ENCODE peak calls at places on chromosomes 6 and 20, in five cellular contexts. C, G, M, E and O are unnamed samples.
A peak's percentile ranks its signal among the peaks of the same experiment; 100 is the strongest.

GRCh38 chr6:166351715-166352285 is 9.5 kb upstream of the SFT2D1 start:
- DNase-seq in C (peak; percentile 75), G (no peak), M (no peak), E (peak; percentile 21), O (peak; percentile 56)

GRCh38 chr20:1890469-1891262 is 4.5 kb upstream of the SIRPA start:
- DNase-seq in C (no peak), G (no peak), M (no peak), E (no peak), O (no peak)

GRCh38 chr6:31582230-31582601 is at the start of gene LTB:
- DNase-seq in C (no peak), G (no peak), M (no peak), E (no peak), O (no peak)

GRCh38 chr20:43185901-43186300 is 3.8 kb downstream of the PTPRT start:
- DNase-seq in C (no peak), G (no peak), M (no peak), E (no peak), O (no peak)

GRCh38 chr6:77650098-77650663 is 2.7 kb upstream of the MEI4 start:
- DNase-seq in C (no peak), G (no peak), M (no peak), E (no peak), O (peak; percentile 25)

GRCh38 chr6:143803769-143804540 is 39.2 kb upstream of the LTV1 start:
- DNase-seq in C (no peak), G (no peak), M (no peak), E (no peak), O (no peak)

GRCh38 chr20:58447733-58448391 is 58.8 kb downstream of the VAPB start:
- DNase-seq in C (no peak), G (peak; percentile 58), M (peak; percentile 62), E (peak; percentile 79), O (peak; percentile 63)

GRCh38 chr6:106807946-106808611 is 166.4 kb downstream of the CD24 start:
- DNase-seq in C (no peak), G (no peak), M (no peak), E (peak; percentile 30), O (no peak)

GRCh38 chr6:170139531-170139930 is 151.3 kb downstream of the DLL1 start:
- DNase-seq in C (no peak), G (no peak), M (no peak), E (no peak), O (no peak)

GRCh38 chr20:46939031-46939430 is 44.4 kb downstream of the EYA2 start:
- DNase-seq in C (no peak), G (no peak), M (peak; percentile 66), E (peak; percentile 32), O (peak; percentile 82)

GRCh38 chr6:41370488-41371111 is 35.2 kb downstream of the NCR2 start:
- DNase-seq in C (no peak), G (no peak), M (no peak), E (no peak), O (no peak)

GRCh38 chr6:109979033-109979921 is 1.2 kb downstream of the GPR6 start:
- DNase-seq in C (no peak), G (no peak), M (no peak), E (no peak), O (no peak)

GRCh38 chr20:49658508-49658907 is 55.2 kb downstream of the B4GALT5 start:
- DNase-seq in C (no peak), G (no peak), M (no peak), E (no peak), O (no peak)

GRCh38 chr20:39004508-39004907 is 42.4 kb downstream of the DHX35 start:
- DNase-seq in C (no peak), G (no peak), M (no peak), E (no peak), O (peak; percentile 26)

GRCh38 chr6:18406955-18407738 is 20.0 kb downstream of the RNF144B start:
- DNase-seq in C (no peak), G (no peak), M (no peak), E (no peak), O (no peak)

GRCh38 chr6:106749611-106750010 is 120.2 kb downstream of the QRSL1 start:
- DNase-seq in C (no peak), G (peak; percentile 30), M (no peak), E (no peak), O (no peak)

GRCh38 chr6:11586574-11586973 is 49.0 kb downstream of the TMEM170B start:
- DNase-seq in C (no peak), G (peak; percentile 94), M (peak; percentile 19), E (no peak), O (no peak)

GRCh38 chr20:51487076-51487475 is 55.4 kb downstream of the NFATC2 start:
- DNase-seq in C (no peak), G (no peak), M (no peak), E (no peak), O (no peak)

GRCh38 chr6:157925771-157926170 is 55.9 kb upstream of the SYNJ2 start:
- DNase-seq in C (no peak), G (no peak), M (no peak), E (no peak), O (no peak)

GRCh38 chr6:157921685-157922367 is 59.8 kb upstream of the SYNJ2 start:
- DNase-seq in C (no peak), G (peak; percentile 49), M (no peak), E (no peak), O (no peak)
- TF ChIP-seq USF2 in C (no peak), G (no peak), M (no peak), E (no peak), O (no peak)

DNA sequence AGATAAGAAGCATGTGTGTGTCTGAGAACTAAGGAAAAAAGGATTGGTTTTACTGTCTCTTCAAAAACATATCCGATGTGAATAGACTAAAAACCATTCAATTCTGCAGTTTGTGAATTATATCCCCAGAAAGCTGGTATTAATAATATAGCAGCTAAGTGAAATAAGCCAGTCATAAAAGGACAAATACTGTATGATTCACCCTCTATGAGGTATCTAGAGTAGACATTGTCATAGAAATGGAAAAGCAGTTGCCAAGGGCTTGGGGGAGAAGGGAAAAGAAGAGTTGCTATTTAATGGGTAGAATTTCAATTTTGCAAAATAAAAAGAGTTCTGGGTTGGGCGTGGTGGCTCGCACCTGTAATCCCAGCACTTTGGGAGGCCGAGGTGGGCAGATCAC is 137.5 kb downstream of the ATXN1 start:
- DNase-seq in C (no peak), G (no peak), M (no peak), E (no peak), O (no peak)
- TF ChIP-seq BHLHE40 in C (no peak), G (no peak), M (no peak), E (no peak), O (no peak)

GRCh38 chr20:33348136-33348937 is 53.0 kb downstream of the CDK5RAP1 start:
- DNase-seq in C (no peak), G (no peak), M (no peak), E (no peak), O (no peak)
- TF ChIP-seq USF2 in C (no peak), G (no peak), M (no peak), E (no peak), O (no peak)

GRCh38 chr20:10077081-10077471 is 42.3 kb downstream of the ANKEF1 start:
- DNase-seq in C (no peak), G (no peak), M (no peak), E (no peak), O (peak; percentile 8)

GRCh38 chr20:10077886-10078285 is 43.1 kb downstream of the ANKEF1 start:
- DNase-seq in C (no peak), G (no peak), M (no peak), E (no peak), O (no peak)

GRCh38 chr20:10076126-10077080 is 41.6 kb downstream of the ANKEF1 start:
- DNase-seq in C (no peak), G (no peak), M (peak; percentile 68), E (no peak), O (no peak)

GRCh38 chr20:10075606-10076005 is 40.8 kb downstream of the ANKEF1 start:
- DNase-seq in C (no peak), G (no peak), M (no peak), E (no peak), O (no peak)

DNA sequence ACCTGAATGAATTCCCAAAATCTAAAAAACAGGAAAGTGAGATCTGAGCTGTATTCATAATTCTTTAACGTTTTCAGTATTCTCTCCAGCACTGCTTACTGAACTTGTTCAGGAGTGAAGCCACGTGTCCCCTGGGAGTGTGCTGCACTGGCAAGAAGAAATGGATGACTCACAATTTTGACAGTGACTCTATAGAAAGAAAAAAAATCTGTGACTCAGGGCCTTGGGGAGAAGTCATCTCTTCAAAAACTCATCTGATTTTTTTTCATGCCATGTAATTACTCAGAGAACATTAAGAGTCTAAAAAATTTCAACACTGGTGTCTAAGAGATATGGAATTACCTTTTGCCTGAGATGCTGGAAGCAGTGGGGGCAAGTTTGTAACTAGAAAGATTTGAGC is 39.7 kb downstream of the ANKEF1 start:
- DNase-seq in C (no peak), G (peak; percentile 90), M (peak; percentile 81), E (peak; percentile 38), O (no peak)
- TF ChIP-seq BHLHE40 in C (no peak), G (peak; percentile 66), M (no peak), E (no peak), O (no peak)